ENCODE peak calls at places on chromosomes 13 and 19, in five cellular contexts. E is neural progenitor cell, T is natural killer cell, G is left ventricle myocardium inferior, Y is neural crest cell. J is an unnamed sample.

GRCh38 chr13:24187185-24187584 is 26.7 kb downstream of the SPATA13 start:
- DNase-seq in E (no peak), T (no peak), G (no peak), Y (no peak), J (no peak)

GRCh38 chr13:22665531-22665930 is 515.2 kb upstream of the SGCG start:
- DNase-seq in E (no peak), T (no peak), G (no peak), Y (no peak), J (no peak)

GRCh38 chr13:93080587-93080986 is 146.0 kb upstream of the GPC6 start:
- DNase-seq in E (no peak), T (no peak), G (no peak), Y (no peak), J (no peak)

GRCh38 chr13:99123101-99124045 is 77.3 kb upstream of the UBAC2 start:
- DNase-seq in E (no peak), T (no peak), G (no peak), Y (no peak), J (no peak)

GRCh38 chr13:80050252-80050651 is 290.7 kb downstream of the SPRY2 start:
- DNase-seq in E (no peak), T (no peak), G (no peak), Y (no peak), J (no peak)

GRCh38 chr19:19546751-19547162 is 8.7 kb downstream of the CILP2 start:
- DNase-seq in E (no peak), T (no peak), G (peak), Y (no peak), J (no peak)

GRCh38 chr13:110517505-110518149 is 43.9 kb downstream of the RAB20 start:
- DNase-seq in E (no peak), T (no peak), G (no peak), Y (no peak), J (no peak)

GRCh38 chr19:31152906-31153305 is 196.3 kb downstream of the TSHZ3 start:
- DNase-seq in E (no peak), T (no peak), G (no peak), Y (no peak), J (no peak)

GRCh38 chr19:17215125-17215971 is at the start of gene USE1:
- DNase-seq in E (peak), T (peak), G (peak), Y (peak), J (peak)

GRCh38 chr13:75038315-75038881 is 443.6 kb downstream of the TBC1D4 start:
- DNase-seq in E (no peak), T (no peak), G (no peak), Y (no peak), J (no peak)

GRCh38 chr13:49022472-49023144 is 46.9 kb downstream of the FNDC3A start:
- DNase-seq in E (no peak), T (no peak), G (no peak), Y (no peak), J (no peak)

GRCh38 chr13:100089633-100090032 is 740 bp downstream of the PCCA start:
- DNase-seq in E (no peak), T (no peak), G (no peak), Y (no peak), J (no peak)

GRCh38 chr19:14102102-14102696 is 11.6 kb upstream of the SAMD1 start:
- DNase-seq in E (no peak), T (no peak), G (no peak), Y (no peak), J (no peak)

GRCh38 chr19:8459520-8460260 is 14.9 kb downstream of the HNRNPM start:
- DNase-seq in E (no peak), T (no peak), G (no peak), Y (no peak), J (no peak)

GRCh38 chr13:111975539-111976473 is 91.1 kb upstream of the SOX1 start:
- DNase-seq in E (no peak), T (no peak), G (no peak), Y (no peak), J (no peak)

GRCh38 chr19:42469311-42470239 is 26.8 kb upstream of the CXCL17 start:
- DNase-seq in E (no peak), T (no peak), G (no peak), Y (no peak), J (no peak)

GRCh38 chr19:48553676-48554384 is 1.9 kb downstream of the SULT2B1 start:
- DNase-seq in E (peak), T (no peak), G (no peak), Y (no peak), J (no peak)

GRCh38 chr13:113835461-113836274 is 28.2 kb downstream of the GAS6 start:
- DNase-seq in E (no peak), T (no peak), G (peak), Y (no peak), J (no peak)

GRCh38 chr19:45971260-45971902 is 2.3 kb downstream of the NOVA2 start:
- DNase-seq in E (no peak), T (no peak), G (peak), Y (no peak), J (no peak)

GRCh38 chr19:46265217-46265828 is 31.5 kb upstream of the HIF3A start:
- DNase-seq in E (peak), T (peak), G (no peak), Y (peak), J (peak)

DNA sequence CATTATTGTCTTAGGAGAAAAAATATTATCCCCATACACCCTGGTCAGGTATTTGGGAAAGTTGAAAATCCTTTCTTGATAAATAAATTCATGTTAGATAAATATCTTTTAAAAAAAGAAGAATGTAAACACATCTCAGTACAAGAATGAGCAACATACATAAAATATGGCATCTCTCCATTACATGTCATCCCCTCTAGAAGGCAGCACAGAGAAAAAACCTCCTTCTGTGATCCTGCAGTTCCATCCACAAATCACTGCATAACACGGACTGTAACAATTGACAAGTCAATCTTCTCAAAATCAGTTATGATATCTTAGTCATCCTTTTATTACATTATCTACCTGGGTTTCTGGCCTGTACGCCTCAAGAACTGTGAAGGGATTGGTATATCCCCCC is 683.9 kb upstream of the KLHL1 start:
- DNase-seq in E (peak), T (no peak), G (no peak), Y (no peak), J (no peak)
- TF ChIP-seq CTCF in E (peak), T (no peak), G (no peak), Y (peak), J (no peak)

GRCh38 chr19:10468133-10468532 is 35.0 kb downstream of the KEAP1 start:
- DNase-seq in E (peak), T (no peak), G (no peak), Y (no peak), J (no peak)

GRCh38 chr19:10467104-10467706 is 36.0 kb downstream of the KEAP1 start:
- DNase-seq in E (no peak), T (no peak), G (no peak), Y (no peak), J (no peak)

GRCh38 chr19:10474962-10475451 is 28.1 kb downstream of the KEAP1 start:
- DNase-seq in E (no peak), T (no peak), G (no peak), Y (no peak), J (no peak)

GRCh38 chr19:10473192-10473591 is 30.0 kb downstream of the KEAP1 start:
- DNase-seq in E (no peak), T (no peak), G (no peak), Y (no peak), J (no peak)

DNA sequence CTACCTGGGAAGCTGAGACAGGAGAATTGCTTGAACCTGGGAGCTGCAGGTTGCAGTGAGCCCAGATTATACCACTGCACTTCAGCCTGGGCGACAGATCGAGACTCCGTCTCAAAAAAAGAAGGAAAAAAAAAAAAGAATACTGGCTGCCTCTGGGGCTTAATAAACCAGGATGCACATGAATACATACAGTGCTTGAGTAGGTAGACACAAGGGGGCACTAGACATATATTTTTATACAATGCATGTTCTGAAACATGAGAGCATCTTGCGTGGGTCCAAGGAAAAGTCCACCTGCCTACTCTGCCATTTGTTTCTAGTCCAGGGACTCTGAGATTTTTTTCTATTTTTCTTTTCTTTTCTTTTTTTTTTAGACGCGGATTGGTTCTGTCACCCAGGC is 31.2 kb downstream of the KEAP1 start:
- DNase-seq in E (no peak), T (no peak), G (no peak), Y (no peak), J (no peak)
- TF ChIP-seq CTCF in E (peak), T (peak), G (peak), Y (peak), J (no peak)

GRCh38 chr13:59771272-59771671 is 392.5 kb downstream of the DIAPH3 start:
- DNase-seq in E (peak), T (no peak), G (no peak), Y (no peak), J (no peak)
- TF ChIP-seq CTCF in E (peak), T (no peak), G (peak), Y (peak), J (no peak)

DNA sequence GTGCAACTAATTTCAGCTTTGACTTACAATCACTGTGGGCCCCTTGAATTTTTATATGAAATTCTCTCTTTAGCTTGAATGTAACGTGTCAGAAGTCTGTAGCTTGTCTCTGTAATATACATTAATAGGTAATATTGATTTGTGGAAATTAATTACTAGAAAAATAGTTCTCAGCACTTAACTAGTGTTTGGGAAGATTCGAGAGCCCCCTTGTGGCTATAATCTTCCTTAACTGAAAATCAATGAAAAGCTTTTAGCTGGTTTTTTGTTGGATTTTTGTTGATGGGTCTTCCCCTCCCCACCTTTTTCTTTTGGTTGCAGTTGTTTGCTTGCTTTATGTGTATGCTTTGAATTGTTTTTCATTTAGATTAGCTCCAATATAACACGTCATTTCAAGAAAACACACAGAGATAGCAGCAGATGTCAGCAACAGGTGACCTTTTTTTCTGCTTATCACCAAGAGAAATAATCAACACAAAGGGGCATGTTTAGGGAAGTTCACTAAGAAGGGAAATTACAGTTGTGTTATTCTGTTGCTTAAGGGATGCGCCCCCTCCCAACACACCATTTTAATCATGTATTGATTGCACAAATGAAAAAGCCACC is 176.8 kb downstream of the OXGR1 start:
- DNase-seq in E (peak), T (no peak), G (no peak), Y (no peak), J (no peak)
- TF ChIP-seq CTCF in E (peak), T (no peak), G (peak), Y (peak), J (no peak)

DNA sequence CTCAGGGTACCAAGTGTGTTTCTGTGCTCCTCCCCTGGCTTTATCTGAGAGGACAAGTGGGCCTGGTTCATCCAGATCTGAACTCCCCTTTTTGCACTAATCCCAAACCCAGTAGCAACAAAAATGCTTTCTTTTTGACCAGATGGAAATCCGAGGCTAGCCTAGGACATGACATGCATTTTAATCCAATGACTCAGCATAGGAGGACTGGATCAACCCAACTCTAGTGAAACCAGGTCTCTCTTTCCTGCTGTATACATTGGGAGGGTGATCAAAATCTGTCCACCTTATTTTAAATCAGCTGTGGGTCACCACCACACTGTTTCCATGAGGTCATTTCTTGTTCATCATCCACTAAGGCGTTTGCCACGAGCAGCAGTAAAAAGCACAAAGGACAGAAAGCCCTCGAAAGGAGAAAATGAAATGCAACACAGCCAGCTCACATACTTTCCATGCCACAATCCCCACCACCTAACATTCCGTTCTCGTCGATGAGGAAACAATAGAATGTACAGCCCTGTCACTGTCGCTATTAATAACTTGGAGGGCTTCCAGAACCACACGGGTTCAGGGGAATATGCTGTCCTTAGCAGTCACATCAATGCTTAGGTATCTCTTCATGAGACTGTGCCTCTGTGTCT is 543.0 kb downstream of the IRS2 start:
- DNase-seq in E (no peak), T (no peak), G (no peak), Y (no peak), J (no peak)
- TF ChIP-seq CTCF in E (no peak), T (no peak), G (no peak), Y (no peak), J (no peak)

DNA sequence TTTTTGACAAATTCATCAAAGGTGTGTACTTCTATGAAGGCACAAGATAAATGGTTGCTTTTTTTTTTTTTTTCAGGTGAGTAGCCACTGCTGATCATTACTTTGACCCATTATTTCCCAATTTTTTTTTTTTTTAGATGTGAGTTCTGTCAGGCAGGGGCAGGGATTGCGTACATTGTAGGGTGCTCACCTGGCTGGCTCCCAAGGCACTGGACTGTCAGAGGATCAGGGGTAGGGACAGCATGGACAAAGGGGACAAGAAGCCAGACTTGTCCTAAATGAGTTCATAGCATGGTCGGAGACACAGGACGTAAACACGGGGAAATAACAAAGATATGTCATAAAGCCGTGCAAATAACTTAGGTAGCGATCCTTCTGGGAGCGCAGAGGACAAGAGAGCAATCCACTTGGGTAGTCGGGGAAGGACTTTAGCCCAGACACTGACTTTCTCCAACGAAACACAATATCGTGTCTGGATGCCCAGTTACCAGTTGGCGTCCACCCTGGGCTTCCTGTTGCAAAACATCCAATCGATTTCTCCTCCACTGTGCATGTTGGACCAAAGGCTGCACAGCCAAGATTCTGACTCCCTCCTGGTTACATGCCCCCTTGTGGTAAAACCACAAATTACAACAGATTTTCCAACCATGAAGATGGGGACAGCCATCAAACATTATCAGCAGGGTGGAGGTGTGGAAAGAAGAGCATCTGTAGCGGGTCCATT is 27.5 kb upstream of the KATNAL1 start:
- DNase-seq in E (peak), T (no peak), G (no peak), Y (peak), J (no peak)
- TF ChIP-seq CTCF in E (peak), T (peak), G (peak), Y (peak), J (no peak)